ENCODE peak calls at places on chromosomes 4 and X, in four cellular contexts. J, C, H and I are unnamed samples.

GRCh38 chrX:16885628-16886027 is 15.5 kb upstream of the RBBP7 start:
- DNase-seq in C (no peak), J (no peak), H (peak), I (no peak)

GRCh38 chr4:168573870-168574269 is 77.0 kb downstream of the PALLD start:
- DNase-seq in H (no peak), C (no peak), J (no peak), I (no peak)

GRCh38 chrX:110045988-110046387 is 43.1 kb downstream of the TMEM164 start:
- DNase-seq in J (no peak), C (no peak), H (no peak), I (no peak)

GRCh38 chrX:20252392-20253231 is 14.1 kb downstream of the RPS6KA3 start:
- DNase-seq in J (peak), H (peak), C (peak), I (peak)

GRCh38 chrX:44945736-44946135 is 72.7 kb downstream of the KDM6A start:
- DNase-seq in J (no peak), H (no peak), C (no peak), I (no peak)

GRCh38 chr4:56743550-56743949 is 62.5 kb upstream of the HOPX start:
- DNase-seq in C (no peak), H (no peak), J (no peak), I (no peak)

GRCh38 chrX:137441711-137442110 is 124.2 kb upstream of the ZIC3 start:
- DNase-seq in C (no peak), H (no peak), J (no peak), I (no peak)

GRCh38 chrX:151997539-151997938 is 23.1 kb upstream of the GABRE start:
- DNase-seq in J (no peak), H (no peak), C (no peak), I (no peak)

GRCh38 chr4:75699299-75699698 is 25.1 kb upstream of the USO1 start:
- DNase-seq in J (no peak), C (no peak), H (no peak), I (no peak)

GRCh38 chrX:132023896-132024386 is 839 bp downstream of the STK26 start:
- DNase-seq in J (no peak), H (peak), C (peak), I (peak)

GRCh38 chrX:153766098-153766817 is 2.2 kb downstream of the PLXNB3 start:
- DNase-seq in J (peak), H (no peak), C (peak), I (no peak)

GRCh38 chr4:122665148-122665547 is 44.3 kb upstream of the IL21 start:
- DNase-seq in J (no peak), C (no peak), H (no peak), I (no peak)

GRCh38 chr4:129248621-129249020 is 152.7 kb downstream of the C4orf33 start:
- DNase-seq in J (no peak), H (no peak), C (no peak), I (no peak)

GRCh38 chrX:122087353-122087752 is 1039.9 kb downstream of the GLUD2 start:
- DNase-seq in H (no peak), C (no peak), J (no peak), I (no peak)

GRCh38 chr4:100286601-100287000 is 96.3 kb upstream of the DDIT4L start:
- DNase-seq in J (no peak), C (no peak), H (no peak), I (no peak)

GRCh38 chr4:121555315-121556107 is 141.3 kb downstream of the ANXA5 start:
- DNase-seq in H (no peak), J (no peak), C (no peak), I (no peak)

GRCh38 chr4:25856756-25857155 is 6.0 kb downstream of the SEL1L3 start:
- DNase-seq in C (no peak), J (no peak), H (no peak), I (no peak)

GRCh38 chrX:51641421-51642021 is 22.8 kb upstream of the CENPVL3 start:
- DNase-seq in H (peak), C (peak), J (no peak), I (no peak)

GRCh38 chr4:69239092-69239491 is 24.5 kb upstream of the UGT2B11 start:
- DNase-seq in J (no peak), C (no peak), H (no peak), I (no peak)

GRCh38 chrX:118115948-118116307 is 682 bp downstream of the KLHL13 start:
- DNase-seq in C (no peak), J (no peak), H (no peak), I (no peak)

GRCh38 chr4:648579-649292 is 23.4 kb downstream of the PDE6B start:
- DNase-seq in C (no peak), H (no peak), J (no peak), I (no peak)

GRCh38 chr4:85381968-85382367 is 93.0 kb upstream of the ARHGAP24 start:
- DNase-seq in C (no peak), J (no peak), H (no peak), I (no peak)

GRCh38 chrX:8783100-8784098 is 17.8 kb downstream of the FAM9A start:
- DNase-seq in H (peak), J (no peak), C (no peak), I (no peak)

GRCh38 chr4:76954489-76954888 is 4.9 kb downstream of the SEPTIN11 start:
- DNase-seq in H (no peak), J (no peak), C (no peak), I (no peak)

GRCh38 chr4:2261110-2261852 is 628 bp downstream of the MXD4 start:
- DNase-seq in H (peak), C (peak), J (no peak), I (peak)

GRCh38 chr4:139299536-139299935 is 1.8 kb upstream of the NAA15 start:
- DNase-seq in H (no peak), C (no peak), J (no peak), I (no peak)

GRCh38 chr4:19844436-19844835 is 407.3 kb upstream of the SLIT2 start:
- DNase-seq in J (no peak), C (no peak), H (no peak), I (no peak)

GRCh38 chr4:7132249-7132648 is 60.1 kb upstream of the SORCS2 start:
- DNase-seq in H (no peak), C (no peak), J (no peak), I (no peak)

GRCh38 chrX:40938418-40938817 is 146.8 kb upstream of the USP9X start:
- DNase-seq in J (no peak), H (no peak), C (no peak), I (no peak)

GRCh38 chr4:40241936-40242590 is 45.2 kb downstream of the RHOH start:
- DNase-seq in J (no peak), C (no peak), H (no peak), I (no peak)

GRCh38 chr4:38489924-38490639 is 173.9 kb upstream of the KLF3 start:
- DNase-seq in J (no peak), C (no peak), H (no peak), I (no peak)

GRCh38 chrX:47156611-47157520 is 11.8 kb downstream of the RBM10 start:
- DNase-seq in H (no peak), C (no peak), J (no peak), I (no peak)

GRCh38 chrX:12701625-12702024 is 89.6 kb upstream of the PRPS2 start:
- DNase-seq in J (no peak), H (peak), C (peak), I (no peak)

GRCh38 chr4:96035727-96036126 is 195.8 kb downstream of the PDHA2 start:
- DNase-seq in H (no peak), C (no peak), J (no peak), I (no peak)

GRCh38 chr4:125322363-125322730 is 7.6 kb downstream of the FAT4 start:
- DNase-seq in C (no peak), H (no peak), J (no peak), I (no peak)

GRCh38 chr4:121696641-121697461 is at the start of gene ANXA5:
- DNase-seq in H (peak), C (peak), J (no peak), I (peak)

GRCh38 chr4:8643441-8643840 is 50.9 kb downstream of the CPZ start:
- DNase-seq in J (no peak), H (no peak), C (no peak), I (no peak)

GRCh38 chr4:165375465-165375864 is 3.3 kb upstream of the CPE start:
- DNase-seq in H (no peak), J (no peak), C (no peak), I (no peak)

GRCh38 chr4:8739357-8739756 is 132.3 kb downstream of the HMX1 start:
- DNase-seq in H (no peak), C (no peak), J (no peak), I (no peak)